ENCODE peak calls at places on chromosomes 2 and 18, in seven cellular contexts. O is H9, K is heart left ventricle, S is IMR-90, R is glutamatergic neuron, G is upper lobe of right lung, A is WTC11. W is an unnamed sample.

GRCh38 chr2:42338567-42339190 is 22.3 kb downstream of the COX7A2L start:
- DNase-seq in O (no peak), K (no peak), S (no peak), R (no peak), G (no peak), A (no peak), W (no peak)

GRCh38 chr2:69957970-69958369 is 3.5 kb downstream of the ASPRV1 start:
- DNase-seq in O (peak; percentile 20), K (no peak), S (peak; percentile 60), R (no peak), G (no peak), A (no peak), W (no peak)

GRCh38 chr2:146213674-146214073 is 1631.2 kb upstream of the ACVR2A start:
- DNase-seq in O (no peak), K (no peak), S (no peak), R (no peak), G (no peak), A (no peak), W (no peak)

GRCh38 chr2:54336136-54336976 is 80.3 kb upstream of the TSPYL6 start:
- DNase-seq in O (no peak), K (no peak), S (peak; percentile 92), R (no peak), G (no peak), A (no peak), W (no peak)

GRCh38 chr18:33600846-33601245 is 22.8 kb downstream of the ASXL3 start:
- DNase-seq in O (no peak), K (no peak), S (no peak), R (no peak), G (no peak), A (no peak), W (no peak)

GRCh38 chr2:166593403-166593802 is 99.4 kb upstream of the SCN7A start:
- DNase-seq in O (no peak), K (no peak), S (peak; percentile 96), R (no peak), G (no peak), A (no peak), W (no peak)

GRCh38 chr2:220999351-220999750 is 572.8 kb downstream of the EPHA4 start:
- DNase-seq in O (no peak), K (no peak), S (peak; percentile 60), R (no peak), G (no peak), A (no peak), W (no peak)

GRCh38 chr2:120477198-120477597 is 131.3 kb downstream of the INHBB start:
- DNase-seq in O (no peak), K (no peak), S (no peak), R (no peak), G (peak; percentile 25), A (no peak), W (no peak)

GRCh38 chr2:71939588-71940535 is 207.8 kb downstream of the CYP26B1 start:
- DNase-seq in O (peak; percentile 17), K (no peak), S (no peak), R (no peak), G (peak; percentile 47), A (peak; percentile 4), W (no peak)

GRCh38 chr2:20137131-20137571 is 85.7 kb upstream of the LAPTM4A start:
- DNase-seq in O (no peak), K (no peak), S (no peak), R (no peak), G (no peak), A (no peak), W (no peak)

GRCh38 chr2:234770081-234770506 is 181.7 kb upstream of the SH3BP4 start:
- DNase-seq in O (no peak), K (no peak), S (peak; percentile 72), R (peak; percentile 36), G (no peak), A (no peak), W (no peak)

GRCh38 chr18:55515946-55516710 is 71.9 kb downstream of the TCF4 start:
- DNase-seq in O (no peak), K (no peak), S (peak; percentile 84), R (no peak), G (no peak), A (no peak), W (no peak)

GRCh38 chr2:224612581-224612980 is 27.4 kb upstream of the CUL3 start:
- DNase-seq in O (no peak), K (no peak), S (no peak), R (no peak), G (no peak), A (no peak), W (no peak)

GRCh38 chr2:224608104-224608503 is 22.9 kb upstream of the CUL3 start:
- DNase-seq in O (no peak), K (no peak), S (no peak), R (no peak), G (no peak), A (no peak), W (no peak)

GRCh38 chr2:224613543-224614317 is 28.6 kb upstream of the CUL3 start:
- DNase-seq in O (no peak), K (no peak), S (no peak), R (no peak), G (no peak), A (no peak), W (no peak)

DNA sequence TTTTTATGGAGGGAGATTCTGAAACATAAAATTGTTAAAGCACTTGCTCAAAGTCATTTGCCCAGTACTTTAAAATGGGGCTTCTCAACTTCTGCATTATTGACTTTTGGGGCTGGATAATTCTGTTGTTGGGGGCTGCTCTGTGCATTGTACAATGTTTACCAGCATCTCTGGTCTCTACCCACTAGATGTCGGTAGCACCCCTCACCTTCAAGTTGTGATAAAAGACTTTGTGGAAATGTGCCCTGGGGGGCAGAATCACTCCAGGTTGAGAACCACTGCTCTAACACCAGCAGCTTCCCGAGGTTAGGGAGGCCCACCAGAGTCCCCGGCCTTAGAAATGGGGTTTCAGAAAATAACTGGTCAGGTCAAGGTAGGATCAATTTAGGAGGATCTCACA is 26.8 kb upstream of the CUL3 start:
- DNase-seq in O (no peak), K (no peak), S (no peak), R (no peak), G (no peak), A (peak; percentile 14), W (no peak)
- TF ChIP-seq CTCF in O (peak; percentile 31), K (no peak), S (no peak), R (no peak), G (no peak), A (no peak), W (no peak)

DNA sequence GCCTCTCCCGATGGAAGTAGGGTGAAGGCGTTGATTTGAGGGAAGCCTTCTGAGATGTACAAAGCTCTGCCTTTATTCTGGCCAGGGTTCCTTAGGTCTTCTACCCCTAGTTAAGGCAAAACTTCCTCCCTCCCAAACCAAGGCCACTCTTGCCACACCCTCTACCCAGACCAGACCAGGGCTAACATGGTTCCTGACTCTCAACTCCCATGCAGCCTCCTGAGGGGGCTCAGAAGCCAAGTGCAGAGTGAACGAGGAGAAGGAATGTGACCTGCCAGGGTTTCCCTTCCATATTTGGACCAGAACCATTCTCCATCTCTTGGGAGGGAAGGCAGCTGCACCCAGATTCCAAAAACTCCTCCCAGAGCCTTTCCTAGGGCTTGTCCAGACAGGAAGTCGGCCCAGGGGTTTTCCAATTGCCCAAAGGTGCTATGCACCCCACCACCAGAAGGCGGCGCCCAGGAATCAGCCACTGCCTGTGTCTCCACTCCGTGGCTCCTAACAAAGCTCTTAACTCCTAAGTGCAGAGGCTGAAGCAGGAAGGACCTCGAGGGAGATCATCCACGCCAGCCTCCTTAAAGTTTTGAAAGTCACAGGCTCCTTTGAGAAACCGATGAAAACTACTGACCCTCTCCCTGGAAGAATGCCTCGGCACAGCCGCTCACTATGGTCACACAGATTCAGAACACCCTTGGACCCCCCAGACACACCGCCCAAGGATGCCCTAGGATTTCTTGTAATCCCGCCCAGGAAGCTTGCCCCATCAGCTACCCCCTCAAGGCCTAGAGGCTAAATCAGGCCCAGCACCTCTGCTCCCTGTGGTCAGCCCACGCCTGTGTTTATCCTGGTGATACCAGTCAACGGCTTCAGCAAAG is 157.8 kb downstream of the SMAD2 start:
- DNase-seq in O (peak; percentile 91), K (peak; percentile 80), S (peak; percentile 42), R (peak; percentile 80), G (peak; percentile 90), A (peak; percentile 91), W (peak; percentile 84)
- TF ChIP-seq CTCF in O (peak; percentile 95), K (peak; percentile 62), S (peak; percentile 79), R (peak; percentile 85), G (peak; percentile 89), A (peak; percentile 95), W (peak; percentile 89)

GRCh38 chr2:78994789-78995188 is 30.7 kb upstream of the REG3G start:
- DNase-seq in O (no peak), K (no peak), S (no peak), R (no peak), G (no peak), A (no peak), W (no peak)
- TF ChIP-seq CTCF in O (no peak), K (no peak), S (no peak), R (no peak), G (no peak), A (no peak), W (no peak)

GRCh38 chr2:25230128-25230527 is 61.7 kb upstream of the POMC start:
- DNase-seq in O (no peak), K (no peak), S (no peak), R (no peak), G (no peak), A (no peak), W (no peak)
- TF ChIP-seq CTCF in O (no peak), K (no peak), S (no peak), R (no peak), G (no peak), A (no peak), W (no peak)

GRCh38 chr2:81389203-81389602 is 1084.7 kb upstream of the LRRTM1 start:
- DNase-seq in O (no peak), K (no peak), S (no peak), R (no peak), G (no peak), A (no peak), W (no peak)
- TF ChIP-seq CTCF in O (peak; percentile 57), K (no peak), S (no peak), R (no peak), G (no peak), A (peak; percentile 15), W (no peak)

GRCh38 chr2:47783491-47784330 is 766 bp downstream of the MSH6 start:
- DNase-seq in O (peak; percentile 89), K (peak; percentile 80), S (peak; percentile 32), R (peak; percentile 71), G (peak; percentile 88), A (peak; percentile 84), W (peak; percentile 81)
- TF ChIP-seq CTCF in O (no peak), K (no peak), S (no peak), R (no peak), G (no peak), A (no peak), W (no peak)

DNA sequence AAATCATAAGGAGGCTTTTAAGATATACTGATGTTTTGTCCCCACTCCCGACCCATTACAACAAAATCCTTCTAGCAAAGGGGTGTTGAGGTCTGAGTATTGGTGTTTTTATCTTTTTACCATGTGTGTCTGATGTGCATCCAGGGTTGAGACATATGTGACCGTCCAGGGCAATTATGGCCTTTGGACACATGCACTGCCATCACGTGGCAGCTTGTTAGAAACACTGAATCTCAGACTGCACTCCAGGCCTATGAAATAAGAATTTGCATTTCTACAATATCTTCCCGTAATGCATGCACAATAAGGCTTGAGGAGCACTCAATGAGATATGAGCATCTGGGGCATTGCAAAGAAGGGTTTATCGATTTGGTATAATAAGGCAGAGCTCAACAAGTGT is 235.1 kb upstream of the ZNF804A start:
- DNase-seq in O (no peak), K (no peak), S (no peak), R (no peak), G (no peak), A (no peak), W (no peak)
- TF ChIP-seq CTCF in O (no peak), K (no peak), S (no peak), R (no peak), G (no peak), A (no peak), W (no peak)